ENCODE peak calls at places on chromosomes 2 and 18, in six cellular contexts. C is substantia nigra, U is T1000, S is retina, Z is H7, E is cardiac muscle cell. W is an unnamed sample.

GRCh38 chr2:147683380-147683779 is 161.4 kb upstream of the ACVR2A start:
- DNase-seq in C (no peak), U (no peak), S (no peak), Z (peak), E (no peak), W (no peak)

GRCh38 chr2:11985817-11986566 is 239.6 kb downstream of the LPIN1 start:
- DNase-seq in C (no peak), U (no peak), S (no peak), Z (peak), E (no peak), W (no peak)

GRCh38 chr2:96325038-96325883 is at the start of gene ITPRIPL1:
- DNase-seq in C (no peak), U (no peak), S (peak), Z (peak), E (no peak), W (no peak)

GRCh38 chr18:9673296-9674251 is 34.5 kb upstream of the RAB31 start:
- DNase-seq in C (no peak), U (no peak), S (no peak), Z (peak), E (peak), W (no peak)

GRCh38 chr18:79599503-79599931 is 80.1 kb upstream of the CTDP1 start:
- DNase-seq in C (no peak), U (no peak), S (no peak), Z (no peak), E (no peak), W (no peak)

GRCh38 chr2:14479486-14479885 is 153.0 kb upstream of the LRATD1 start:
- DNase-seq in C (no peak), U (no peak), S (no peak), Z (no peak), E (no peak), W (no peak)

GRCh38 chr2:59190518-59190917 is 949.4 kb upstream of the FANCL start:
- DNase-seq in C (no peak), U (no peak), S (no peak), Z (no peak), E (no peak), W (no peak)

GRCh38 chr2:66839551-66840320 is 404.8 kb downstream of the MEIS1 start:
- DNase-seq in C (no peak), U (peak), S (no peak), Z (no peak), E (peak), W (no peak)

GRCh38 chr2:108324531-108325256 is 36.0 kb downstream of the SULT1C2 start:
- DNase-seq in C (no peak), U (no peak), S (no peak), Z (no peak), E (peak), W (no peak)

GRCh38 chr2:183752571-183752970 is 628.3 kb downstream of the NUP35 start:
- DNase-seq in C (no peak), U (no peak), S (no peak), Z (no peak), E (no peak), W (no peak)

GRCh38 chr2:150485114-150485870 is 2.2 kb downstream of the RND3 start:
- DNase-seq in C (peak), U (peak), S (peak), Z (peak), E (peak), W (peak)

GRCh38 chr2:1339757-1340515 is 73.3 kb upstream of the TPO start:
- DNase-seq in C (no peak), U (no peak), S (peak), Z (peak), E (no peak), W (no peak)

GRCh38 chr2:211898697-211899096 is 639.9 kb downstream of the ERBB4 start:
- DNase-seq in C (no peak), U (no peak), S (no peak), Z (no peak), E (no peak), W (no peak)

GRCh38 chr2:46306320-46306719 is 9.1 kb downstream of the EPAS1 start:
- DNase-seq in C (no peak), U (no peak), S (no peak), Z (no peak), E (peak), W (no peak)

GRCh38 chr2:149087751-149088150 is 49.3 kb downstream of the LYPD6B start:
- DNase-seq in C (no peak), U (no peak), S (no peak), Z (peak), E (peak), W (no peak)

GRCh38 chr2:159202568-159203071 is 83.9 kb downstream of the WDSUB1 start:
- DNase-seq in C (no peak), U (peak), S (no peak), Z (no peak), E (peak), W (no peak)

GRCh38 chr2:241777167-241777685 is 604 bp downstream of the GAL3ST2 start:
- DNase-seq in C (no peak), U (no peak), S (no peak), Z (no peak), E (no peak), W (no peak)

GRCh38 chr2:103009861-103010260 is 248.0 kb downstream of the TMEM182 start:
- DNase-seq in C (no peak), U (no peak), S (no peak), Z (no peak), E (no peak), W (no peak)

GRCh38 chr2:240685771-240686371 is 3.2 kb upstream of the AQP12B start:
- DNase-seq in C (no peak), U (no peak), S (no peak), Z (peak), E (no peak), W (peak)

GRCh38 chr2:47724221-47724981 is 58.5 kb upstream of the MSH6 start:
- DNase-seq in C (no peak), U (no peak), S (no peak), Z (no peak), E (no peak), W (no peak)

GRCh38 chr2:216316743-216317142 is 55.5 kb downstream of the MARCHF4 start:
- DNase-seq in C (no peak), U (peak), S (peak), Z (no peak), E (no peak), W (no peak)

GRCh38 chr2:71792926-71793761 is 339.8 kb downstream of the DYSF start:
- DNase-seq in C (no peak), U (no peak), S (no peak), Z (no peak), E (peak), W (no peak)

GRCh38 chr2:66919286-66919685 is 477.8 kb upstream of the ETAA1 start:
- DNase-seq in C (no peak), U (no peak), S (no peak), Z (no peak), E (no peak), W (no peak)

GRCh38 chr2:66537001-66537400 is 102.1 kb downstream of the MEIS1 start:
- DNase-seq in C (no peak), U (no peak), S (no peak), Z (peak), E (no peak), W (no peak)

GRCh38 chr2:217899231-217900009 is 103.4 kb downstream of the TNS1 start:
- DNase-seq in C (no peak), U (no peak), S (no peak), Z (peak), E (peak), W (no peak)

GRCh38 chr18:77487951-77488740 is 238.5 kb downstream of the GALR1 start:
- DNase-seq in C (no peak), U (no peak), S (no peak), Z (no peak), E (no peak), W (no peak)

GRCh38 chr18:57125627-57126026 is 21.3 kb upstream of the BOD1L2 start:
- DNase-seq in C (no peak), U (no peak), S (no peak), Z (no peak), E (no peak), W (no peak)

GRCh38 chr2:60370835-60371618 is 182.4 kb downstream of the BCL11A start:
- DNase-seq in C (no peak), U (no peak), S (no peak), Z (no peak), E (no peak), W (no peak)

GRCh38 chr18:59667488-59667887 is 29.7 kb downstream of the CCBE1 start:
- DNase-seq in C (no peak), U (no peak), S (no peak), Z (no peak), E (no peak), W (no peak)

GRCh38 chr2:142834003-142834402 is 43.5 kb upstream of the KYNU start:
- DNase-seq in C (no peak), U (no peak), S (no peak), Z (no peak), E (peak), W (no peak)

W was measured in posterior cingulate gyrus.